ENCODE peak calls at places on chromosomes 3 and 15, in six cellular contexts. One of them, this sample, is unnamed. For H3K9me3, the result is how much of the 10 kb centered on the place peaks cover.

GRCh38 chr15:72176155-72176554 is 21.4 kb downstream of the GRAMD2A start:
- DNase-seq in PC-9: no peak
- DNase-seq in stomach: no peak
- DNase-seq in A549: no peak
- DNase-seq in transverse colon: no peak
- DNase-seq in breast epithelium: peak
- DNase-seq in this sample: no peak

GRCh38 chr3:15647629-15648167 is 46.2 kb downstream of the BTD start:
- DNase-seq in stomach: no peak
- DNase-seq in PC-9: peak
- DNase-seq in breast epithelium: no peak
- DNase-seq in transverse colon: peak
- DNase-seq in A549: no peak
- DNase-seq in this sample: no peak

GRCh38 chr15:56759450-56759845 is 26.1 kb upstream of the ZNF280D start:
- DNase-seq in A549: no peak
- DNase-seq in breast epithelium: peak
- DNase-seq in PC-9: peak
- DNase-seq in stomach: peak
- DNase-seq in transverse colon: peak
- DNase-seq in this sample: peak

GRCh38 chr15:73338606-73339388 is 30.0 kb downstream of the HCN4 start:
- DNase-seq in A549: no peak
- DNase-seq in PC-9: no peak
- DNase-seq in breast epithelium: no peak
- DNase-seq in transverse colon: no peak
- DNase-seq in stomach: no peak
- DNase-seq in this sample: no peak

GRCh38 chr15:63973212-63974009 is 72.9 kb downstream of the DAPK2 start:
- DNase-seq in stomach: no peak
- DNase-seq in transverse colon: no peak
- DNase-seq in breast epithelium: peak
- DNase-seq in PC-9: no peak
- DNase-seq in A549: peak
- DNase-seq in this sample: no peak

GRCh38 chr3:88452228-88452627 is 302.5 kb downstream of the C3orf38 start:
- DNase-seq in transverse colon: no peak
- DNase-seq in PC-9: no peak
- DNase-seq in stomach: no peak
- DNase-seq in breast epithelium: no peak
- DNase-seq in A549: no peak
- DNase-seq in this sample: no peak

GRCh38 chr15:80674245-80674614 is 20.9 kb upstream of the ABHD17C start:
- DNase-seq in breast epithelium: no peak
- DNase-seq in A549: no peak
- DNase-seq in PC-9: no peak
- DNase-seq in transverse colon: no peak
- DNase-seq in stomach: no peak
- DNase-seq in this sample: no peak

GRCh38 chr3:159852821-159853505 is 135.7 kb upstream of the IL12A start:
- DNase-seq in stomach: no peak
- DNase-seq in PC-9: peak
- DNase-seq in A549: no peak
- DNase-seq in breast epithelium: peak
- DNase-seq in transverse colon: no peak
- DNase-seq in this sample: peak

GRCh38 chr3:62982795-62983455 is 107.7 kb upstream of the CADPS start:
- DNase-seq in A549: no peak
- DNase-seq in PC-9: no peak
- DNase-seq in breast epithelium: no peak
- DNase-seq in transverse colon: no peak
- DNase-seq in stomach: no peak
- DNase-seq in this sample: no peak

GRCh38 chr3:139555249-139555648 is 15.7 kb upstream of the RBP1 start:
- DNase-seq in transverse colon: no peak
- DNase-seq in breast epithelium: no peak
- DNase-seq in A549: no peak
- DNase-seq in stomach: no peak
- DNase-seq in PC-9: no peak
- DNase-seq in this sample: no peak

GRCh38 chr3:106006001-106006400 is 137.2 kb upstream of the CBLB start:
- DNase-seq in breast epithelium: no peak
- DNase-seq in transverse colon: no peak
- DNase-seq in stomach: no peak
- DNase-seq in A549: no peak
- DNase-seq in PC-9: no peak
- DNase-seq in this sample: no peak

GRCh38 chr3:1692428-1692827 is 406.2 kb upstream of the CNTN4 start:
- DNase-seq in stomach: no peak
- DNase-seq in breast epithelium: no peak
- DNase-seq in A549: no peak
- DNase-seq in transverse colon: no peak
- DNase-seq in PC-9: no peak
- DNase-seq in this sample: no peak

GRCh38 chr3:122356402-122356801 is 26.6 kb downstream of the MIX23 start:
- DNase-seq in stomach: peak
- DNase-seq in A549: peak
- DNase-seq in PC-9: peak
- DNase-seq in transverse colon: peak
- DNase-seq in breast epithelium: peak
- DNase-seq in this sample: no peak

GRCh38 chr3:94110854-94111253 is 48.0 kb downstream of the NSUN3 start:
- DNase-seq in PC-9: no peak
- DNase-seq in breast epithelium: no peak
- DNase-seq in stomach: no peak
- DNase-seq in transverse colon: no peak
- DNase-seq in A549: no peak
- DNase-seq in this sample: no peak

GRCh38 chr3:94101860-94102259 is 39.0 kb downstream of the NSUN3 start:
- DNase-seq in stomach: no peak
- DNase-seq in A549: peak
- DNase-seq in transverse colon: no peak
- DNase-seq in breast epithelium: no peak
- DNase-seq in PC-9: no peak
- DNase-seq in this sample: no peak

GRCh38 chr3:94106268-94106667 is 43.4 kb downstream of the NSUN3 start:
- DNase-seq in stomach: no peak
- DNase-seq in A549: no peak
- DNase-seq in PC-9: no peak
- DNase-seq in transverse colon: no peak
- DNase-seq in breast epithelium: no peak
- DNase-seq in this sample: no peak
- H3K27ac ChIP-seq in stomach: no peak
- H3K27ac ChIP-seq in A549: no peak
- H3K27ac ChIP-seq in PC-9: no peak
- H3K27ac ChIP-seq in transverse colon: no peak
- H3K27ac ChIP-seq in breast epithelium: no peak
- H3K27ac ChIP-seq in this sample: no peak

DNA sequence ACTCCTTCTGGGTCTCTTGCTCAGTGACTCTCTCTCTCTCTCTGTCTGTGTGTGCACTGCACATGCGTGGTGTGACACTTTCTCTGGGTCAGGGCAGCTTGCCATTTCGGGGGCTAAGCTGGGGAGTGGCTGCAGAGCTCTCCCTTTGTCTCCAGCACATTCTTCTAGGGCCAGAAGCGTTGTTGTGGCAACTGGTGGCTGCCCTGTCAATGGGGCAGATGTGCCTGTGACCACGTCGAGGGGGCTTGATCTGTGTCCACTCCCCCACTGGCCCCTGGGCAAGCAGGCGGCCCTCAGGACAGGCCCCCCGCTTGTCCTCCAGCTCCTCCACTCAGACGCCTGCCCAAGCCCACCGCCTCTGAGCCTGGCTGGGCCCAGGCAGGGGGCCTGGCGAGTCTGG is 67.8 kb downstream of the WNT7A start:
- DNase-seq in breast epithelium: no peak
- DNase-seq in PC-9: no peak
- DNase-seq in stomach: no peak
- DNase-seq in A549: no peak
- DNase-seq in transverse colon: no peak
- DNase-seq in this sample: no peak
- H3K9me3 ChIP-seq in breast epithelium: under half
- H3K9me3 ChIP-seq in PC-9: under half
- H3K9me3 ChIP-seq in stomach: under half
- H3K9me3 ChIP-seq in A549: under half
- H3K9me3 ChIP-seq in transverse colon: under half
- H3K9me3 ChIP-seq in this sample: under half

GRCh38 chr15:67422296-67422695 is 98.6 kb upstream of the C15orf61 start:
- DNase-seq in transverse colon: no peak
- DNase-seq in A549: peak
- DNase-seq in PC-9: no peak
- DNase-seq in stomach: no peak
- DNase-seq in breast epithelium: no peak
- DNase-seq in this sample: no peak
- TF ChIP-seq CTCF in transverse colon: no peak
- TF ChIP-seq CTCF in A549: peak
- TF ChIP-seq CTCF in PC-9: no peak
- TF ChIP-seq CTCF in stomach: no peak
- TF ChIP-seq CTCF in breast epithelium: no peak
- TF ChIP-seq CTCF in this sample: no peak

GRCh38 chr3:134334901-134335280 is 39.4 kb downstream of the AMOTL2 start:
- DNase-seq in stomach: no peak
- DNase-seq in PC-9: peak
- DNase-seq in breast epithelium: no peak
- DNase-seq in transverse colon: no peak
- DNase-seq in A549: no peak
- DNase-seq in this sample: no peak
- H3K27ac ChIP-seq in stomach: peak
- H3K27ac ChIP-seq in PC-9: peak
- H3K27ac ChIP-seq in breast epithelium: peak
- H3K27ac ChIP-seq in transverse colon: peak
- H3K27ac ChIP-seq in A549: peak
- H3K27ac ChIP-seq in this sample: peak

GRCh38 chr3:158617982-158618875 is 26.1 kb upstream of the GFM1 start:
- DNase-seq in PC-9: no peak
- DNase-seq in A549: no peak
- DNase-seq in stomach: no peak
- DNase-seq in breast epithelium: no peak
- DNase-seq in transverse colon: no peak
- DNase-seq in this sample: no peak
- H3K9me3 ChIP-seq in PC-9: under half
- H3K9me3 ChIP-seq in A549: under half
- H3K9me3 ChIP-seq in stomach: under half
- H3K9me3 ChIP-seq in breast epithelium: under half
- H3K9me3 ChIP-seq in transverse colon: under half
- H3K9me3 ChIP-seq in this sample: under half

DNA sequence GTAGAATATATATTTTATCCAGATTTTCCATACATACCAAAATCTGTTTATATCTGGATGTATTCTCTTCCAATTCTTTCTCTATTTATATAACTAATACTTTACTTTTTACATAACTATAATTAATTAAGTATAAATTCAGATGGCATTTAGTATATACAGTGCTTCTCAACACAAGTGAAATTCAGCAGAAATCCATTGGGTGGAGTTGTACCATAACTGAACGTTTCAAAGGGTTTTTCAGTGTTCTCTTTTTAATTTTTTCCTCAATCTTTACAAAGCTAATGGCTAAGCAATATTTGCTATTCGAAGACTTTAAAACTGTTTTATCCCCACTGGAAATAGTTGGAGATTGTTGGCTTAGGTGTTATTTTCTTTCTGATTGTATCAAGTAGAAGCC is 13.9 kb upstream of the ZBBX start:
- DNase-seq in breast epithelium: no peak
- DNase-seq in transverse colon: no peak
- DNase-seq in A549: no peak
- DNase-seq in stomach: no peak
- DNase-seq in PC-9: no peak
- DNase-seq in this sample: no peak
- TF ChIP-seq CTCF in breast epithelium: no peak
- TF ChIP-seq CTCF in transverse colon: no peak
- TF ChIP-seq CTCF in A549: no peak
- TF ChIP-seq CTCF in stomach: no peak
- TF ChIP-seq CTCF in PC-9: no peak
- TF ChIP-seq CTCF in this sample: no peak

DNA sequence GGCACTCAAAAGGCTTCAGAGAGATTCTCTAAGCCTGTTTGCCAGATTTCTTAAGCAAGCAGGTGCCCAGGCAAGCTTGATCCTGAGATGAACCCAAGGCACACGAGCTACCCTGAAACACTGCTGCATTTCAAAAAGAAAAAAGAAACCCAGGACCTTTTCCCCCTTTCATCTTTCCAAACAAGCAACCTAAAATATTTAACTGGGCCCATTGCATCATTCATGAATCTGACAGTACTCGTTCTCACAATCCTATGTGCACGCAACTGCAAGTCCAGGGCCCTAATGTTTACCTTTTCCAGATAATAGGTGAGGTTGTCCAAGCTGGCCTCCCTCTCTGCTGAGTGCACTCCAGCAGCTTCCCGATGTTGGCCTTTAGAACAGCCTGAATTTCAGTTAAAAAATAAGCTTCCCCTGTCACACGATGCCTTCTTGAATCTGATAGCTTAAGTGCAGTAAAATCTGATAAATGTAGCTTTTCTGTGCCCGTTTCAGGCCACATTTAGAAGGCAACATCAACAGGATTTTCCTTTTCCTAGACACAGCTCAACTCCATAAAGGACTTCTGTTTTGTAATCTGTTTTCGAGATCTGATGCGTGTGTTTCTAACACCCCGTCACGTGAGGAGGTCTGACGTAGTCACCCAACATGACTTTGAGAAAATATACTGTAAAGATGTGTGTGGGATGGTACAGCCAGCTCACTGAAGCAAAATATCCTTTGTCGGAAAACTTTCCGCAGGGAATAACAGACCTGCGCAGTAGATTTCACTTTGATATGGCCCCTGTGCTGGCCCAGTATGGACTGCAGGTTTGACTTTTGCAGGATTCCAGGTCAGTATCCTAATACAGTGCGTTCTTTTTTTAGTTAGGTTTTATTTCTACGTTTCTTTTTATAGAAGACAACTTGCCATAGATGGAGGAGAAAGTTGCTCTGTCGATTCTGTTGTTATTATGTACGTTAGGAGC is 55.1 kb upstream of the RASA2 start:
- DNase-seq in A549: no peak
- DNase-seq in stomach: no peak
- DNase-seq in transverse colon: no peak
- DNase-seq in breast epithelium: no peak
- DNase-seq in PC-9: no peak
- DNase-seq in this sample: peak
- H3K27ac ChIP-seq in A549: peak
- H3K27ac ChIP-seq in stomach: peak
- H3K27ac ChIP-seq in transverse colon: peak
- H3K27ac ChIP-seq in breast epithelium: no peak
- H3K27ac ChIP-seq in PC-9: no peak
- H3K27ac ChIP-seq in this sample: peak

GRCh38 chr3:99487894-99488293 is 150.5 kb upstream of the COL8A1 start:
- DNase-seq in stomach: no peak
- DNase-seq in A549: no peak
- DNase-seq in breast epithelium: no peak
- DNase-seq in transverse colon: no peak
- DNase-seq in PC-9: no peak
- DNase-seq in this sample: no peak
- H3K9me3 ChIP-seq in stomach: under half
- H3K9me3 ChIP-seq in A549: under half
- H3K9me3 ChIP-seq in breast epithelium: under half
- H3K9me3 ChIP-seq in transverse colon: under half
- H3K9me3 ChIP-seq in PC-9: under half
- H3K9me3 ChIP-seq in this sample: under half

GRCh38 chr15:70149667-70150404 is 52.1 kb upstream of the TLE3 start:
- DNase-seq in stomach: no peak
- DNase-seq in PC-9: peak
- DNase-seq in breast epithelium: no peak
- DNase-seq in A549: peak
- DNase-seq in transverse colon: no peak
- DNase-seq in this sample: no peak
- TF ChIP-seq CTCF in stomach: no peak
- TF ChIP-seq CTCF in PC-9: no peak
- TF ChIP-seq CTCF in breast epithelium: no peak
- TF ChIP-seq CTCF in A549: no peak
- TF ChIP-seq CTCF in transverse colon: no peak
- TF ChIP-seq CTCF in this sample: no peak

This sample was measured in tibial artery.